ENCODE peak calls at places on chromosome 15, in seven cellular contexts. W is SK-N-SH, I is HepG2, P is H1, C is GM12878, M is HCT116, B is K562. F is an unnamed sample.

GRCh38 chr15:40949756-40950207 is 3.5 kb upstream of the CHAC1 start:
- DNase-seq in W (no peak), I (peak; percentile 34), P (no peak), C (no peak), M (no peak), B (no peak), F (no peak)

GRCh38 chr15:78873796-78874761 is 1.4 kb downstream of the MORF4L1 start:
- DNase-seq in W (no peak), I (no peak), P (no peak), C (no peak), M (no peak), B (peak; percentile 24), F (peak; percentile 16)

GRCh38 chr15:51731549-51732267 is 5.7 kb downstream of the LYSMD2 start:
- DNase-seq in W (no peak), I (no peak), P (no peak), C (peak; percentile 90), M (no peak), B (peak; percentile 21), F (peak; percentile 35)

GRCh38 chr15:66919421-66919820 is 146.0 kb upstream of the SMAD3 start:
- DNase-seq in W (no peak), I (no peak), P (no peak), C (no peak), M (no peak), B (no peak), F (peak; percentile 85)

GRCh38 chr15:99228120-99228770 is 21.1 kb downstream of the TTC23 start:
- DNase-seq in W (no peak), I (no peak), P (no peak), C (no peak), M (no peak), B (no peak), F (peak; percentile 79)

GRCh38 chr15:33834892-33835730 is 133.2 kb upstream of the CHRM5 start:
- DNase-seq in W (no peak), I (no peak), P (peak; percentile 13), C (no peak), M (no peak), B (no peak), F (no peak)

GRCh38 chr15:31802761-31803160 is 227.6 kb upstream of the CHRNA7 start:
- DNase-seq in W (no peak), I (no peak), P (no peak), C (no peak), M (no peak), B (no peak), F (no peak)

GRCh38 chr15:92510163-92510882 is 116.6 kb downstream of the ST8SIA2 start:
- DNase-seq in W (no peak), I (no peak), P (peak; percentile 54), C (no peak), M (no peak), B (no peak), F (no peak)

GRCh38 chr15:98840010-98840409 is 167.6 kb downstream of the PGPEP1L start:
- DNase-seq in W (no peak), I (no peak), P (no peak), C (no peak), M (no peak), B (no peak), F (no peak)

GRCh38 chr15:73370151-73370550 is 1.4 kb upstream of the HCN4 start:
- DNase-seq in W (no peak), I (no peak), P (no peak), C (no peak), M (no peak), B (no peak), F (no peak)

GRCh38 chr15:62250176-62250575 is 85.1 kb upstream of the C2CD4B start:
- DNase-seq in W (no peak), I (no peak), P (no peak), C (no peak), M (no peak), B (no peak), F (no peak)

GRCh38 chr15:67783303-67783702 is 42.0 kb upstream of the SKOR1 start:
- DNase-seq in W (no peak), I (no peak), P (no peak), C (peak; percentile 87), M (no peak), B (no peak), F (no peak)

GRCh38 chr15:78682693-78683410 is 41.8 kb upstream of the CHRNB4 start:
- DNase-seq in W (no peak), I (no peak), P (no peak), C (no peak), M (no peak), B (no peak), F (no peak)

GRCh38 chr15:80561500-80561899 is 133.6 kb upstream of the ABHD17C start:
- DNase-seq in W (no peak), I (no peak), P (no peak), C (no peak), M (no peak), B (no peak), F (no peak)

GRCh38 chr15:100194955-100195354 is 146.8 kb downstream of the ADAMTS17 start:
- DNase-seq in W (peak; percentile 46), I (no peak), P (no peak), C (no peak), M (no peak), B (no peak), F (no peak)

GRCh38 chr15:84773716-84774115 is 25.3 kb downstream of the ZNF592 start:
- DNase-seq in W (no peak), I (no peak), P (no peak), C (no peak), M (no peak), B (no peak), F (no peak)

GRCh38 chr15:99224372-99224771 is 25.0 kb downstream of the TTC23 start:
- DNase-seq in W (no peak), I (no peak), P (no peak), C (no peak), M (no peak), B (no peak), F (no peak)

GRCh38 chr15:74053941-74054529 is 28.3 kb downstream of the GOLGA6A start:
- DNase-seq in W (peak; percentile 94), I (peak; percentile 37), P (peak; percentile 21), C (peak; percentile 21), M (peak; percentile 52), B (peak; percentile 89), F (peak; percentile 71)

GRCh38 chr15:70308011-70308761 is 210.5 kb upstream of the TLE3 start:
- DNase-seq in W (no peak), I (no peak), P (no peak), C (peak; percentile 47), M (peak; percentile 3), B (no peak), F (no peak)

GRCh38 chr15:60758961-60759729 is 280.2 kb upstream of the ICE2 start:
- DNase-seq in W (no peak), I (no peak), P (no peak), C (no peak), M (no peak), B (no peak), F (no peak)

GRCh38 chr15:60762167-60762566 is 283.2 kb upstream of the ICE2 start:
- DNase-seq in W (peak; percentile 46), I (no peak), P (no peak), C (no peak), M (no peak), B (no peak), F (no peak)

GRCh38 chr15:60761505-60761845 is 282.5 kb upstream of the ICE2 start:
- DNase-seq in W (no peak), I (no peak), P (no peak), C (no peak), M (no peak), B (no peak), F (no peak)

GRCh38 chr15:60763668-60764067 is 284.7 kb upstream of the ICE2 start:
- DNase-seq in W (no peak), I (no peak), P (no peak), C (no peak), M (no peak), B (no peak), F (no peak)

DNA sequence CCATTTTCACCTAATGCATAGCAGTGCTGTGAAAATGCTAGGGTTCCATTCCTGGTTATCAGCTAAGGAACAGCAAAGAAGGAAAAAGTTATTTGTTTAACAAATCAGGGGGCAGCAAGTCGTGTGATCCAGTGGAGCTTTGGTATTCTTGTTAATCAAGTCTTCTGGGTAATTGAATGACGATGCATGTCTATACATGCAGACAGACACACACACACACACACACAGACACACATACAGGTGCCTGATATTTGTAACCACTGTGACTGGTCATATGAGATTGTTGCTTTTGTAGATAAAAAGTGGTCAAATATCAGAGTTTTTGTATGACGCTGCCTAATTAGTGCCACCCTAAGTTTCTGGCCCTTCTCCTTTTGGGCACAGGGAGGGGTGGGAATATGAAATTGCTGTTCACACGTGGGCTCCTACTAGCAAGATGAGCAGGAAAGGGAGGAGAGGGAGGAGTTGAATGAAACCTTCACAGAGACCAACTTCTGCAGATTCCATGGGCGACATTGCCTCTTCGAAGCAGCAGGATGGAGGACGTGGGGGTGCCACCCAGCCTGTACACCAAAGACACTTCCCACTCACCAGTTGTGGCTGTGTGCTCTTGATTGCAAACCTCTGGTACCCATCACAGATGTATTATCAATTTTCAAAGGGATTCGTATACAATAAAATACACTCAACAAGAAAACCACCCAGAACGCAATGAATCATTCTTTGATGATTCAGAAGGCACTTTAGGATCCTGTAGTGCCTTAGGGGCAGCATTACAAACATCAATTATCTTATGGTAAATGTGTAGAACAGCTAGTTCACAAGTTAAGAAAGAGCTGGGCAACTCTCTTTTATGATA is 281.9 kb upstream of the ICE2 start:
- DNase-seq in W (no peak), I (no peak), P (no peak), C (no peak), M (no peak), B (no peak), F (no peak)
- TF ChIP-seq JUND in W (no peak), I (no peak), P (no peak), C (no peak), M (no peak), B (no peak), F (no peak)

GRCh38 chr15:65402971-65403370 is 19.8 kb downstream of the IGDCC4 start:
- DNase-seq in W (no peak), I (no peak), P (no peak), C (no peak), M (no peak), B (no peak), F (no peak)
- TF ChIP-seq JUND in W (no peak), I (no peak), P (no peak), C (no peak), M (no peak), B (no peak), F (no peak)

DNA sequence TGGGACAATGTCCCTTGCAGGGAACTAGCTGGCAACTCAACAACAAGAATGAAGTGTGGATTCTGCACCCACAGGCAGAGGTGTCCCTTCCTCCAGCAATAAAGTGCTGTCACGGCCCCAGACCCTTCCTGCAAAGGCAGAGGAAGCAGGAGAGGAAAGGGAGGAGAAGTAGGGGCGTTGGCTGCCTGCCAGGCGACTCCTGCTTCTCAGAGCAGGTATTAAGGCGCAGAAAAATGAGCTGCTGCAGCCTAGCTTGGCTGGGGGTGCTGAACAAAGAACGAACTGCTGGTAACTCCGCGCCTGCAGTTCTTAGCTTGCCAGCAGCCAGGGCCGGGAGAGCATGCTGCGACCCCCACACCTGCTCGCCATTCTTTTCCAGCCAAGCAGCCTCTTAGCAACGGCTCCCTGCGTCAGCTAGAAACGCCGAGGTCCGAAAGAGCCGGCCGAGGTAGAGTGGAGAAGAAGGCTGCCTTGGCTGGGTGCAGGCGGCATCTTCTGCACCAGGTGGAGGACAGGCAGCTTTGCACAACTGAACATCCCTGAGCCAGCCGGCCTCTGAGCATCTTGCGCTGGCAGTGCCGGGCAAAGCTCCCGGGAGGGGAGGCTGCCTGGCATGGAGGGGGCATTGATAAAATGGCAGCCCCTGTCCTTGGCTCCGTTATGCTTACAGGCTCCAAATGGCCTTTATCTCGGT is 296.0 kb downstream of the MEX3B start:
- DNase-seq in W (no peak), I (no peak), P (no peak), C (no peak), M (no peak), B (no peak), F (no peak)
- TF ChIP-seq JUND in W (no peak), I (no peak), P (no peak), C (no peak), M (no peak), B (no peak), F (no peak)

GRCh38 chr15:90451215-90451850 is 63.3 kb downstream of the IQGAP1 start:
- DNase-seq in W (no peak), I (no peak), P (peak; percentile 10), C (no peak), M (no peak), B (no peak), F (no peak)
- TF ChIP-seq JUND in W (peak; percentile 52), I (no peak), P (no peak), C (no peak), M (no peak), B (no peak), F (no peak)

F was measured in T47D.